ENCODE peak calls at places on chromosome 11, in nine cellular contexts. S is neural progenitor cell, V is PC-3, Y is hepatocyte, P is GM23248, C is GM23338, D is MM.1S, U is HCT116, T is SK-N-SH. Q is an unnamed sample.

GRCh38 chr11:1503708-1504104 is 17.1 kb upstream of the MOB2 start:
- DNase-seq in S (no peak), V (no peak), U (no peak), D (no peak), Y (no peak), P (peak), C (no peak), T (peak), Q (no peak)

GRCh38 chr11:92948116-92948515 is 21.3 kb upstream of the MTNR1B start:
- DNase-seq in D (no peak), T (no peak), P (no peak), Y (peak), V (no peak), S (no peak), U (no peak), C (no peak), Q (no peak)

GRCh38 chr11:71934213-71934612 is 5.4 kb downstream of the RNF121 start:
- DNase-seq in Y (no peak), D (no peak), C (no peak), P (no peak), U (no peak), T (no peak), S (no peak), V (no peak), Q (no peak)

GRCh38 chr11:776459-777287 is 614 bp downstream of the GATD1 start:
- DNase-seq in Y (peak), V (no peak), P (peak), D (peak), U (no peak), S (peak), C (peak), T (peak), Q (peak)

GRCh38 chr11:129611661-129612566 is 203.7 kb upstream of the TMEM45B start:
- DNase-seq in T (no peak), S (peak), Y (no peak), P (peak), C (no peak), U (no peak), D (peak), V (peak), Q (no peak)

GRCh38 chr11:127521413-127521812 is 520.8 kb upstream of the KIRREL3 start:
- DNase-seq in U (no peak), P (peak), Y (peak), D (no peak), S (no peak), C (no peak), T (no peak), V (no peak), Q (no peak)

GRCh38 chr11:103359221-103359620 is 250.0 kb downstream of the DYNC2H1 start:
- DNase-seq in U (no peak), T (no peak), V (no peak), D (no peak), Y (no peak), C (no peak), P (no peak), S (no peak), Q (no peak)

GRCh38 chr11:110097459-110098012 is 4.3 kb downstream of the ZC3H12C start:
- DNase-seq in Y (no peak), D (no peak), P (no peak), U (no peak), T (no peak), C (no peak), S (no peak), V (no peak), Q (no peak)

GRCh38 chr11:35474677-35475076 is 50.7 kb downstream of the PAMR1 start:
- DNase-seq in D (no peak), T (no peak), V (no peak), C (no peak), P (no peak), S (no peak), U (no peak), Y (no peak), Q (no peak)

GRCh38 chr11:1078191-1078601 is 3.5 kb downstream of the MUC2 start:
- DNase-seq in U (no peak), T (no peak), P (no peak), C (no peak), S (peak), D (no peak), V (no peak), Y (no peak), Q (no peak)

GRCh38 chr11:95248666-95249467 is 17.9 kb upstream of the SESN3 start:
- DNase-seq in U (no peak), T (no peak), V (no peak), S (peak), C (peak), Y (no peak), P (no peak), D (no peak), Q (peak)

GRCh38 chr11:18540207-18541009 is 13.7 kb upstream of the TSG101 start:
- DNase-seq in V (peak), D (peak), C (peak), U (no peak), S (peak), P (peak), T (peak), Y (peak), Q (peak)

GRCh38 chr11:61532136-61533038 is 23.8 kb downstream of the LRRC10B start:
- DNase-seq in U (no peak), S (peak), C (peak), P (peak), Y (peak), D (peak), T (peak), V (peak), Q (peak)

GRCh38 chr11:1779034-1779805 is 15.5 kb upstream of the CTSD start:
- DNase-seq in D (no peak), V (no peak), C (no peak), S (no peak), Y (no peak), U (no peak), P (no peak), T (no peak), Q (no peak)

GRCh38 chr11:73260127-73260457 is 12.0 kb upstream of the P2RY6 start:
- DNase-seq in T (no peak), S (no peak), U (no peak), D (no peak), Y (no peak), P (no peak), C (no peak), V (no peak), Q (no peak)

GRCh38 chr11:128518493-128519207 is 68.7 kb downstream of the ETS1 start:
- DNase-seq in D (no peak), T (no peak), V (no peak), C (no peak), S (no peak), Y (no peak), P (peak), U (no peak), Q (peak)

GRCh38 chr11:79439430-79439892 is 1.4 kb downstream of the TENM4 start:
- DNase-seq in U (no peak), C (no peak), V (no peak), D (peak), Y (peak), T (peak), S (no peak), P (peak), Q (no peak)

GRCh38 chr11:19966435-19966834 is 193.8 kb downstream of the DBX1 start:
- DNase-seq in P (no peak), S (no peak), U (no peak), V (no peak), C (no peak), Y (no peak), D (no peak), T (no peak), Q (no peak)

GRCh38 chr11:73229321-73230275 is 11.5 kb downstream of the P2RY2 start:
- DNase-seq in P (no peak), U (no peak), V (no peak), Y (no peak), S (no peak), D (no peak), T (peak), C (no peak), Q (no peak)

GRCh38 chr11:93169950-93170561 is 27.7 kb downstream of the SLC36A4 start:
- DNase-seq in Y (peak), S (peak), C (peak), U (peak), D (peak), V (peak), T (peak), P (peak), Q (peak)

GRCh38 chr11:96001037-96001436 is 77.1 kb upstream of the MTMR2 start:
- DNase-seq in D (no peak), T (no peak), C (no peak), V (no peak), Y (no peak), S (no peak), U (no peak), P (peak), Q (no peak)

GRCh38 chr11:76598426-76598839 is 72.1 kb downstream of the LRRC32 start:
- DNase-seq in Y (peak), T (peak), C (peak), D (peak), S (peak), U (peak), V (peak), P (peak), Q (peak)

GRCh38 chr11:126053340-126054286 is 9.1 kb downstream of the CDON start:
- DNase-seq in C (no peak), D (no peak), T (peak), S (no peak), V (peak), U (no peak), P (no peak), Y (no peak), Q (no peak)

GRCh38 chr11:59562292-59562691 is 51.0 kb downstream of the OR4D9 start:
- DNase-seq in V (no peak), S (no peak), Y (no peak), P (no peak), U (no peak), D (no peak), T (no peak), C (no peak), Q (no peak)

GRCh38 chr11:32348502-32348901 is 86.8 kb downstream of the WT1 start:
- DNase-seq in C (no peak), Y (no peak), T (no peak), S (no peak), U (no peak), V (no peak), P (no peak), D (no peak), Q (no peak)

GRCh38 chr11:119369035-119369925 is 12.2 kb downstream of the USP2 start:
- DNase-seq in T (peak), S (no peak), D (no peak), V (no peak), C (no peak), P (no peak), U (no peak), Y (peak), Q (peak)

GRCh38 chr11:119366690-119367620 is 14.5 kb downstream of the USP2 start:
- DNase-seq in S (no peak), Y (peak), D (no peak), T (no peak), U (no peak), V (no peak), P (no peak), C (no peak), Q (no peak)

GRCh38 chr11:119368121-119369034 is 13.1 kb downstream of the USP2 start:
- DNase-seq in U (no peak), T (peak), V (peak), D (no peak), Y (peak), S (peak), C (no peak), P (no peak), Q (no peak)

GRCh38 chr11:119365071-119365591 is 16.4 kb downstream of the USP2 start:
- DNase-seq in P (peak), C (no peak), U (no peak), V (no peak), T (no peak), Y (no peak), S (no peak), D (no peak), Q (peak)

GRCh38 chr11:119367661-119368120 is 13.8 kb downstream of the USP2 start:
- DNase-seq in D (no peak), T (no peak), S (no peak), Y (peak), U (no peak), V (no peak), P (no peak), C (no peak), Q (peak)
- H3K27ac ChIP-seq in D (no peak), T (peak), S (no peak), Y (peak), U (no peak), V (no peak), P (no peak), C (no peak), Q (peak)

GRCh38 chr11:88352139-88352538 is 14.6 kb upstream of the CTSC start:
- DNase-seq in Y (peak), S (no peak), C (no peak), U (no peak), D (no peak), V (peak), T (no peak), P (peak), Q (no peak)
- TF ChIP-seq EZH2phosphoT487 in Y (no peak), S (no peak), C (no peak), U (no peak), D (no peak), V (no peak), T (no peak), P (no peak), Q (no peak)

DNA sequence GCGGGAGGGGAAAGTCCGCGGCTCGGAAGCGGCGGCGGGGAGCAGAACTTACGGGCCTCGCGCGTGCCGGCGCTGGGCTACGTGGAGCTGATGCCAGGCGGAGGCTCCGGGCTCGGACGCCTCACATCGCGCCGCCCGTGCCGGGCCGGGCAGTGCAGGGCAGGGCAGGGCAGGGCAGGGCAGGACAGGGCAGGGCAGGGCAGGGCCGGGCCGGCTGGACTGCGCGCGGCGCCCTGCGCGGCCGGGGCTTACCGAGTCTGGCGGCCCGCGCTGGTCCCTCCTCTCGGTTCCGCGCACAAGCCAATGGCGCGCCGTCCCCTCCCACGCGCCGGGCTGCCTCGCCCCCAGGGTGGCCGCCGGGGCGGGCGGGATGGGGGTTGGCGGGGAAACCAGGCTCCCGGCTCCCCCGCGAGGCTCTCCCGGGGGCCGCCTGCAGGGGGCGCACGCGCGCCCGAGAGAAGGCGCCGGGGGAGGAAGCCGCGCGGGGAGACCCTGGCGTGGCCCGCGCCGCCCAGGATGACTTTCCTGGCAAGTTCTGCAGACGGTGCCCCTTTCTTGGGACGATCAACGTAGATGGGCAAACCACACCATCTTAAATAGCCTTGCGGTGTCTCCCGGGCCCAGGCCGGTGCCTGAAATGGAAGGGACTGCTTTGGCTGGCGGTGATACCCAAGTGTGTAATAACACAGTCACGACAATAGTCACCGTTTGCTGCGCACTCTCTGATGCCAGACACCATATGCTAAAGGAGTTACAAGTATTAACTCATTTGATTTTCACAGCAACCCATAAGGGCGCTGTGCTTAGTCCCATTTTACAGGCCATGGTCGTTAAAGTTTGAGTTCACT is at the start of gene TP53I11:
- DNase-seq in P (peak), T (peak), D (peak), S (peak), U (peak), Y (peak), C (no peak), V (peak), Q (no peak)
- H3K27ac ChIP-seq in P (no peak), T (peak), D (no peak), S (peak), U (peak), Y (peak), C (peak), V (no peak), Q (no peak)

GRCh38 chr11:46345881-46346484 is 1.3 kb upstream of the DGKZ start:
- DNase-seq in D (no peak), U (no peak), T (no peak), V (no peak), C (no peak), S (no peak), Y (no peak), P (no peak), Q (no peak)

GRCh38 chr11:46347637-46348311 is 511 bp downstream of the DGKZ start:
- DNase-seq in P (peak), S (no peak), Y (no peak), D (no peak), V (no peak), T (peak), C (no peak), U (no peak), Q (no peak)

GRCh38 chr11:46343520-46343919 is 3.7 kb upstream of the DGKZ start:
- DNase-seq in V (no peak), Y (no peak), C (peak), D (no peak), U (no peak), S (no peak), T (no peak), P (no peak), Q (no peak)

GRCh38 chr11:46346886-46347636 is at the start of gene DGKZ:
- DNase-seq in C (peak), D (peak), V (peak), P (peak), S (peak), U (peak), T (peak), Y (peak), Q (peak)

GRCh38 chr11:46345131-46345597 is 2.1 kb upstream of the DGKZ start:
- DNase-seq in S (peak), U (no peak), T (no peak), Y (no peak), P (no peak), V (no peak), C (peak), D (no peak), Q (peak)
- TF ChIP-seq EZH2phosphoT487 in S (no peak), U (no peak), T (no peak), Y (no peak), P (no peak), V (no peak), C (no peak), D (no peak), Q (no peak)

DNA sequence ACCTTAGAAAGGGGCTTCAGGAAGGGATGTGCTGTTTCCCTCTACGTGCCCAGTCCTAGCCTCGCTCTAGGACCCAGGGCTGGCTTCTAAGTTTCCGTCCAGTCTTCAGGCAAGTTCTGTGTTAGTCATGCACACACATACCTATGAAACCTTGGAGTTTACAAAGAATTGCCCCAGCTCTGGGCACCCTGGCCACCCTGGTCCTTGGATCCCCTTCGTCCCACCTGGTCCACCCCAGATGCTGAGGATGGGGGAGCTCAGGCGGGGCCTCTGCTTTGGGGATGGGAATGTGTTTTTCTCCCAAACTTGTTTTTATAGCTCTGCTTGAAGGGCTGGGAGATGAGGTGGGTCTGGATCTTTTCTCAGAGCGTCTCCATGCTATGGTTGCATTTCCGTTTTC is 2.2 kb upstream of the TAGLN start:
- DNase-seq in T (no peak), P (no peak), Y (no peak), V (no peak), C (no peak), D (no peak), S (no peak), U (no peak), Q (no peak)
- H3K27ac ChIP-seq in T (no peak), P (no peak), Y (no peak), V (no peak), C (no peak), D (no peak), S (no peak), U (no peak), Q (no peak)

GRCh38 chr11:118115048-118115447 is 28.3 kb upstream of the SMIM35 start:
- DNase-seq in S (no peak), U (no peak), P (no peak), D (no peak), T (no peak), Y (no peak), C (no peak), V (no peak), Q (no peak)

GRCh38 chr11:118117790-118118601 is 31.2 kb upstream of the SMIM35 start:
- DNase-seq in U (no peak), V (no peak), D (no peak), P (no peak), Y (no peak), C (no peak), T (no peak), S (no peak), Q (no peak)

GRCh38 chr11:118126082-118126838 is 26.4 kb downstream of the SCN4B start:
- DNase-seq in T (no peak), S (no peak), P (no peak), D (no peak), C (no peak), V (peak), U (peak), Y (no peak), Q (no peak)

DNA sequence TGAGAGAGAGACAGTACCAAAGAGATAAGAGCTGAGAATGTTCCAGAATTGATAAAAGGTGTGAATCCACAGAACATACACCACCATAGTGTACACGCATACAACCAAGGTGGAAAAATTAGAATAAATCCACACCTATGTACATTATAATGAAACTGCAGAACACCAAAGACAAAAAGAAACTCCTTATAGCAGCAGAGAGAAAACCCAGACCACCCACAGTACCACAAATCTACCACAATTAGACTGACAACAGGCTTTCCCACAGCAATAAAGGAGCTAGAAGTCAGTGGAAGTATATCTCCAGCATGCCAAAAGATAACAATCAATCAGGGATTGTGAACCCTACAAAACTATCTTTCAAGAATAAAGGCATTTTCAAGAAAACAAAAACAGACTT is 31.8 kb downstream of the SCN4B start:
- DNase-seq in C (no peak), P (no peak), S (no peak), V (no peak), Y (no peak), T (no peak), U (no peak), D (no peak), Q (no peak)
- TF ChIP-seq EZH2phosphoT487 in C (no peak), P (no peak), S (no peak), V (no peak), Y (no peak), T (no peak), U (no peak), D (no peak), Q (no peak)

GRCh38 chr11:114174712-114175495 is 115.4 kb downstream of the ZBTB16 start:
- DNase-seq in T (no peak), C (no peak), V (no peak), S (no peak), P (no peak), Y (no peak), D (no peak), U (no peak), Q (no peak)
- H3K27ac ChIP-seq in T (no peak), C (no peak), V (no peak), S (no peak), P (no peak), Y (peak), D (no peak), U (no peak), Q (no peak)

DNA sequence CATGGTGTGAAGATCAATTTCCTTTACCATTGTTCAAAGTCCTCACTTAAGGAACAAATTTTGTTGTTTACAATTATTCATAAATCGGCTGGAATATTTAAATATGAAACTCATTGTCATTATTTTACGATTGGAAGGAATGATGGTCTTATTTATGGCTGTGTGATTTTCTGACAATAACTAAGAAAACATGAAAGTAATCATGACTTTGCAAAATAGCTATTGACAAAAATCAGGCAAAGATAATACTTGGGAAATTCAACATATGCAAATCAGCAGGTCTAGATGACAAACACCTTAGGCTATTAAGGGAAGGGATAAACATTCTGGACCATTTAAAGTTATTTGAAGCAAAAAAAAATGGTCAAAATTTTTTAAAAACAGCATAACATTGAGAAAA is 654.8 kb upstream of the CNTN5 start:
- DNase-seq in D (no peak), Y (no peak), S (no peak), C (no peak), P (no peak), T (no peak), V (no peak), U (no peak), Q (no peak)
- TF ChIP-seq EZH2phosphoT487 in D (no peak), Y (no peak), S (no peak), C (no peak), P (no peak), T (no peak), V (no peak), U (no peak), Q (no peak)